ENCODE peak calls at places on chromosome 4, in nine cellular contexts. D, H, T, O, F, G, A, B and P are unnamed samples.

GRCh38 chr4:37981425-37981824 is 21.2 kb downstream of the PTTG2 start:
- DNase-seq in D (no peak), G (peak; percentile 30), A (no peak), O (no peak), F (no peak), B (no peak), H (no peak), T (no peak), P (no peak)

GRCh38 chr4:27278615-27279014 is 418.0 kb downstream of the STIM2 start:
- DNase-seq in T (no peak), F (peak; percentile 72), G (no peak), B (no peak), O (no peak), A (no peak), H (peak; percentile 2), D (peak; percentile 28), P (no peak)

GRCh38 chr4:10762541-10762940 is 78.0 kb upstream of the CLNK start:
- DNase-seq in H (no peak), D (no peak), A (no peak), F (no peak), O (no peak), B (no peak), T (no peak), G (no peak), P (no peak)

GRCh38 chr4:20506827-20507226 is 193.4 kb upstream of the PACRGL start:
- DNase-seq in D (no peak), F (no peak), G (no peak), B (no peak), O (no peak), A (no peak), T (no peak), H (no peak), P (no peak)

GRCh38 chr4:118751634-118752293 is 66.6 kb downstream of the METTL14 start:
- DNase-seq in H (no peak), A (no peak), B (no peak), G (no peak), F (no peak), D (no peak), T (no peak), O (no peak), P (no peak)

GRCh38 chr4:8328866-8329559 is 59.5 kb downstream of the HTRA3 start:
- DNase-seq in T (no peak), B (no peak), A (no peak), G (no peak), O (peak; percentile 51), H (no peak), F (no peak), D (no peak), P (no peak)

GRCh38 chr4:13455411-13455810 is 28.7 kb downstream of the RAB28 start:
- DNase-seq in A (no peak), T (no peak), H (no peak), O (no peak), B (no peak), F (no peak), G (no peak), D (no peak), P (no peak)

GRCh38 chr4:154807042-154807630 is 26.1 kb downstream of the RBM46 start:
- DNase-seq in D (peak; percentile 25), H (peak; percentile 31), T (no peak), F (no peak), O (no peak), G (peak; percentile 46), A (peak; percentile 9), B (no peak), P (peak; percentile 57)

GRCh38 chr4:2296621-2297601 is 35.0 kb upstream of the MXD4 start:
- DNase-seq in O (peak; percentile 51), B (no peak), A (no peak), F (peak; percentile 5), G (peak; percentile 34), T (no peak), D (no peak), H (no peak), P (peak; percentile 30)

GRCh38 chr4:61079427-61079826 is 120.7 kb upstream of the ADGRL3 start:
- DNase-seq in G (no peak), B (no peak), A (no peak), O (no peak), T (no peak), D (no peak), F (no peak), H (no peak), P (no peak)

GRCh38 chr4:147078875-147079658 is 133.4 kb upstream of the TTC29 start:
- DNase-seq in F (no peak), D (peak; percentile 10), O (no peak), B (no peak), T (no peak), H (no peak), G (peak; percentile 53), A (peak; percentile 28), P (peak; percentile 25)

GRCh38 chr4:32826169-32826568 is 2106.0 kb downstream of the PCDH7 start:
- DNase-seq in F (no peak), B (no peak), G (peak; percentile 10), H (no peak), T (no peak), A (no peak), O (no peak), D (no peak), P (no peak)

GRCh38 chr4:112031712-112032328 is 113.4 kb upstream of the FAM241A start:
- DNase-seq in T (no peak), B (no peak), D (peak; percentile 50), G (peak; percentile 47), A (peak; percentile 27), O (no peak), F (peak; percentile 32), H (peak; percentile 59), P (peak; percentile 65)

GRCh38 chr4:121108557-121108956 is 36.2 kb upstream of the NDNF start:
- DNase-seq in D (no peak), A (peak; percentile 3), F (no peak), G (peak; percentile 76), O (no peak), T (no peak), H (no peak), B (no peak), P (peak; percentile 94)

GRCh38 chr4:8201341-8201781 is 2.3 kb downstream of the SH3TC1 start:
- DNase-seq in D (no peak), A (no peak), T (no peak), B (no peak), O (no peak), G (no peak), H (peak; percentile 80), F (no peak), P (no peak)

GRCh38 chr4:74166135-74166534 is 8.2 kb downstream of the MTHFD2L start:
- DNase-seq in T (no peak), H (no peak), F (no peak), D (no peak), O (no peak), G (no peak), A (no peak), B (no peak), P (no peak)

GRCh38 chr4:76585897-76586360 is 150.9 kb downstream of the SHROOM3 start:
- DNase-seq in O (peak; percentile 94), D (no peak), F (peak; percentile 89), T (no peak), B (peak; percentile 95), G (peak; percentile 92), A (peak; percentile 62), H (peak; percentile 84), P (peak; percentile 93)

GRCh38 chr4:37763831-37764230 is 62.7 kb upstream of the PGM2 start:
- DNase-seq in A (no peak), T (no peak), D (no peak), B (peak; percentile 32), F (no peak), O (no peak), G (no peak), H (no peak), P (no peak)

GRCh38 chr4:122577808-122578781 is 42.8 kb downstream of the IL21 start:
- DNase-seq in F (peak; percentile 65), B (peak; percentile 37), A (peak; percentile 47), G (peak; percentile 42), H (peak; percentile 55), T (no peak), O (no peak), D (peak; percentile 54), P (peak; percentile 55)

GRCh38 chr4:133148690-133149363 is at the start of gene PCDH10:
- DNase-seq in A (peak; percentile 50), T (no peak), G (peak; percentile 90), B (peak; percentile 65), D (peak; percentile 40), F (peak; percentile 90), O (peak; percentile 90), H (no peak), P (peak; percentile 77)

GRCh38 chr4:113745724-113746123 is 15.8 kb downstream of the CAMK2D start:
- DNase-seq in O (no peak), F (no peak), H (no peak), G (no peak), A (no peak), D (no peak), B (no peak), T (no peak), P (no peak)

GRCh38 chr4:22235798-22236197 is 280.1 kb downstream of the ADGRA3 start:
- DNase-seq in D (no peak), H (no peak), A (no peak), F (no peak), B (no peak), G (no peak), O (no peak), T (no peak), P (no peak)

GRCh38 chr4:76634239-76634638 is 199.2 kb downstream of the SHROOM3 start:
- DNase-seq in O (no peak), A (no peak), H (no peak), B (no peak), D (no peak), T (no peak), G (no peak), F (no peak), P (no peak)

GRCh38 chr4:105122334-105122733 is 24.3 kb upstream of the TET2 start:
- DNase-seq in A (no peak), G (no peak), O (no peak), T (no peak), B (no peak), D (no peak), H (no peak), F (peak; percentile 37), P (no peak)

GRCh38 chr4:80265571-80266266 is 745 bp upstream of the FGF5 start:
- DNase-seq in G (peak; percentile 42), B (no peak), H (no peak), A (peak; percentile 1), F (peak; percentile 16), O (no peak), T (no peak), D (no peak), P (peak; percentile 26)

GRCh38 chr4:177292171-177292570 is 17.5 kb upstream of the NEIL3 start:
- DNase-seq in T (no peak), O (no peak), G (no peak), B (no peak), A (no peak), F (no peak), D (no peak), H (no peak), P (no peak)

GRCh38 chr4:154049457-154050181 is 260.7 kb upstream of the SFRP2 start:
- DNase-seq in O (no peak), F (peak; percentile 76), G (no peak), A (no peak), D (no peak), B (no peak), T (no peak), H (no peak), P (no peak)

GRCh38 chr4:12912896-12913418 is 571.2 kb downstream of the RAB28 start:
- DNase-seq in O (no peak), A (no peak), G (no peak), B (no peak), D (no peak), T (no peak), H (no peak), F (no peak), P (no peak)

GRCh38 chr4:7390906-7391636 is 43.7 kb downstream of the PSAPL1 start:
- DNase-seq in F (peak; percentile 11), D (no peak), O (no peak), B (peak; percentile 18), A (no peak), H (no peak), G (no peak), T (no peak), P (no peak)

GRCh38 chr4:122218762-122219161 is 66.6 kb downstream of the BLTP1 start:
- DNase-seq in D (no peak), T (no peak), O (no peak), F (peak; percentile 40), G (no peak), B (no peak), H (peak; percentile 6), A (no peak), P (peak; percentile 4)

GRCh38 chr4:104860227-104861123 is 286.2 kb upstream of the TET2 start:
- DNase-seq in D (peak; percentile 67), H (peak; percentile 87), G (peak; percentile 78), F (peak; percentile 64), T (no peak), B (peak; percentile 29), A (peak; percentile 47), O (no peak), P (peak; percentile 77)